ENCODE peak calls at places on chromosomes 1 and 21, in six cellular contexts. U is GM23248, W is MCF 10A, S is spleen, Z is MG63, J is M059J. H is an unnamed sample.

GRCh38 chr21:26171310-26172100 is 935 bp upstream of the APP start:
- DNase-seq in U (no peak), W (no peak), S (no peak), Z (no peak), J (no peak), H (no peak)

GRCh38 chr1:46180082-46180616 is 3.9 kb upstream of the P3R3URF start:
- DNase-seq in U (no peak), W (peak), S (no peak), Z (no peak), J (peak), H (peak)

GRCh38 chr1:15519625-15520024 is 4.4 kb downstream of the CASP9 start:
- DNase-seq in U (no peak), W (no peak), S (no peak), Z (no peak), J (no peak), H (no peak)

GRCh38 chr1:2801535-2802291 is at the start of gene TTC34:
- DNase-seq in U (peak), W (no peak), S (peak), Z (peak), J (peak), H (no peak)

GRCh38 chr1:100720751-100721150 is 1.2 kb downstream of the VCAM1 start:
- DNase-seq in U (no peak), W (no peak), S (no peak), Z (no peak), J (no peak), H (no peak)

GRCh38 chr1:119862276-119862675 is 34.0 kb downstream of the ADAM30 start:
- DNase-seq in U (peak), W (no peak), S (no peak), Z (no peak), J (no peak), H (no peak)

GRCh38 chr1:78006491-78006890 is 1.8 kb downstream of the DNAJB4 start:
- DNase-seq in U (no peak), W (no peak), S (no peak), Z (no peak), J (no peak), H (no peak)

GRCh38 chr21:25961042-25961441 is 209.5 kb downstream of the APP start:
- DNase-seq in U (no peak), W (no peak), S (no peak), Z (no peak), J (no peak), H (no peak)

GRCh38 chr1:232628335-232629214 is 1.4 kb downstream of the SIPA1L2 start:
- DNase-seq in U (peak), W (peak), S (no peak), Z (no peak), J (peak), H (peak)

GRCh38 chr21:19541612-19542011 is 1138.0 kb upstream of the TMPRSS15 start:
- DNase-seq in U (no peak), W (no peak), S (no peak), Z (no peak), J (no peak), H (no peak)

H was measured in mammary epithelial cell.